ENCODE peak calls at places on chromosomes 13 and 19, in nine cellular contexts. One of them, this sample, is unnamed.

GRCh38 chr19:29365836-29366417 is 153.0 kb upstream of the UQCRFS1 start:
- DNase-seq in neural crest cell: no peak
- DNase-seq in body of pancreas: no peak
- DNase-seq in stimulated activated CD4-positive, alpha-beta T cell treated with anti-CD3 and anti-CD28 coated beads, TNF-alpha, amount 100 ng/mL, for 24 hours: no peak
- DNase-seq in activated CD8-positive, alpha-beta memory T cell treated with anti-CD3 and anti-CD28 coated beads, Interleukin-2, amount 10 ng/mL, durations not matched to agents 7 days and 5 days: no peak
- DNase-seq in HCT116: no peak
- DNase-seq in stimulated activated naive B cell treated with anti-CD40 and anti-IgM and Interleukin-4, amounts not matched to agents 10 μg/mL and 1 μg/mL and 100 μg/mL, for 72 hours: no peak
- DNase-seq in osteocyte: peak; percentile 70
- DNase-seq in EL: no peak
- DNase-seq in this sample: no peak

GRCh38 chr13:86559915-86560314 is 760.7 kb upstream of the SLITRK6 start:
- DNase-seq in stimulated activated CD4-positive, alpha-beta T cell treated with anti-CD3 and anti-CD28 coated beads, TNF-alpha, amount 100 ng/mL, for 24 hours: no peak
- DNase-seq in osteocyte: no peak
- DNase-seq in stimulated activated naive B cell treated with anti-CD40 and anti-IgM and Interleukin-4, amounts not matched to agents 10 μg/mL and 1 μg/mL and 100 μg/mL, for 72 hours: no peak
- DNase-seq in neural crest cell: no peak
- DNase-seq in body of pancreas: no peak
- DNase-seq in HCT116: no peak
- DNase-seq in EL: no peak
- DNase-seq in activated CD8-positive, alpha-beta memory T cell treated with anti-CD3 and anti-CD28 coated beads, Interleukin-2, amount 10 ng/mL, durations not matched to agents 7 days and 5 days: no peak
- DNase-seq in this sample: no peak

GRCh38 chr19:41427647-41428480 is 690 bp upstream of the B3GNT8 start:
- DNase-seq in stimulated activated CD4-positive, alpha-beta T cell treated with anti-CD3 and anti-CD28 coated beads, TNF-alpha, amount 100 ng/mL, for 24 hours: no peak
- DNase-seq in EL: peak; percentile 10
- DNase-seq in osteocyte: no peak
- DNase-seq in HCT116: no peak
- DNase-seq in stimulated activated naive B cell treated with anti-CD40 and anti-IgM and Interleukin-4, amounts not matched to agents 10 μg/mL and 1 μg/mL and 100 μg/mL, for 72 hours: no peak
- DNase-seq in activated CD8-positive, alpha-beta memory T cell treated with anti-CD3 and anti-CD28 coated beads, Interleukin-2, amount 10 ng/mL, durations not matched to agents 7 days and 5 days: peak; percentile 73
- DNase-seq in neural crest cell: no peak
- DNase-seq in body of pancreas: peak; percentile 56
- DNase-seq in this sample: peak; percentile 75

GRCh38 chr13:69296130-69296529 is 811.5 kb upstream of the ATXN8OS start:
- DNase-seq in body of pancreas: no peak
- DNase-seq in activated CD8-positive, alpha-beta memory T cell treated with anti-CD3 and anti-CD28 coated beads, Interleukin-2, amount 10 ng/mL, durations not matched to agents 7 days and 5 days: no peak
- DNase-seq in neural crest cell: no peak
- DNase-seq in stimulated activated naive B cell treated with anti-CD40 and anti-IgM and Interleukin-4, amounts not matched to agents 10 μg/mL and 1 μg/mL and 100 μg/mL, for 72 hours: no peak
- DNase-seq in osteocyte: no peak
- DNase-seq in EL: no peak
- DNase-seq in stimulated activated CD4-positive, alpha-beta T cell treated with anti-CD3 and anti-CD28 coated beads, TNF-alpha, amount 100 ng/mL, for 24 hours: no peak
- DNase-seq in HCT116: no peak
- DNase-seq in this sample: no peak

GRCh38 chr13:90447735-90448103 is 899.8 kb upstream of the MIR17HG start:
- DNase-seq in activated CD8-positive, alpha-beta memory T cell treated with anti-CD3 and anti-CD28 coated beads, Interleukin-2, amount 10 ng/mL, durations not matched to agents 7 days and 5 days: no peak
- DNase-seq in osteocyte: no peak
- DNase-seq in EL: peak; percentile 84
- DNase-seq in stimulated activated naive B cell treated with anti-CD40 and anti-IgM and Interleukin-4, amounts not matched to agents 10 μg/mL and 1 μg/mL and 100 μg/mL, for 72 hours: no peak
- DNase-seq in stimulated activated CD4-positive, alpha-beta T cell treated with anti-CD3 and anti-CD28 coated beads, TNF-alpha, amount 100 ng/mL, for 24 hours: no peak
- DNase-seq in neural crest cell: no peak
- DNase-seq in HCT116: peak; percentile 1
- DNase-seq in body of pancreas: no peak
- DNase-seq in this sample: no peak

GRCh38 chr19:55149078-55150003 is at the start of gene TNNT1:
- DNase-seq in neural crest cell: no peak
- DNase-seq in EL: peak; percentile 50
- DNase-seq in osteocyte: no peak
- DNase-seq in HCT116: no peak
- DNase-seq in stimulated activated naive B cell treated with anti-CD40 and anti-IgM and Interleukin-4, amounts not matched to agents 10 μg/mL and 1 μg/mL and 100 μg/mL, for 72 hours: no peak
- DNase-seq in body of pancreas: no peak
- DNase-seq in activated CD8-positive, alpha-beta memory T cell treated with anti-CD3 and anti-CD28 coated beads, Interleukin-2, amount 10 ng/mL, durations not matched to agents 7 days and 5 days: no peak
- DNase-seq in stimulated activated CD4-positive, alpha-beta T cell treated with anti-CD3 and anti-CD28 coated beads, TNF-alpha, amount 100 ng/mL, for 24 hours: no peak
- DNase-seq in this sample: no peak

GRCh38 chr13:25288966-25289365 is 1.7 kb upstream of the MTMR6 start:
- DNase-seq in osteocyte: no peak
- DNase-seq in HCT116: no peak
- DNase-seq in stimulated activated CD4-positive, alpha-beta T cell treated with anti-CD3 and anti-CD28 coated beads, TNF-alpha, amount 100 ng/mL, for 24 hours: no peak
- DNase-seq in stimulated activated naive B cell treated with anti-CD40 and anti-IgM and Interleukin-4, amounts not matched to agents 10 μg/mL and 1 μg/mL and 100 μg/mL, for 72 hours: no peak
- DNase-seq in EL: no peak
- DNase-seq in neural crest cell: no peak
- DNase-seq in body of pancreas: no peak
- DNase-seq in activated CD8-positive, alpha-beta memory T cell treated with anti-CD3 and anti-CD28 coated beads, Interleukin-2, amount 10 ng/mL, durations not matched to agents 7 days and 5 days: no peak
- DNase-seq in this sample: no peak

GRCh38 chr19:46254776-46255175 is 25.2 kb downstream of the IGFL1 start:
- DNase-seq in EL: no peak
- DNase-seq in activated CD8-positive, alpha-beta memory T cell treated with anti-CD3 and anti-CD28 coated beads, Interleukin-2, amount 10 ng/mL, durations not matched to agents 7 days and 5 days: no peak
- DNase-seq in body of pancreas: no peak
- DNase-seq in HCT116: no peak
- DNase-seq in stimulated activated CD4-positive, alpha-beta T cell treated with anti-CD3 and anti-CD28 coated beads, TNF-alpha, amount 100 ng/mL, for 24 hours: no peak
- DNase-seq in stimulated activated naive B cell treated with anti-CD40 and anti-IgM and Interleukin-4, amounts not matched to agents 10 μg/mL and 1 μg/mL and 100 μg/mL, for 72 hours: no peak
- DNase-seq in neural crest cell: no peak
- DNase-seq in osteocyte: no peak
- DNase-seq in this sample: no peak

GRCh38 chr19:41433171-41433570 is 6.0 kb upstream of the B3GNT8 start:
- DNase-seq in stimulated activated naive B cell treated with anti-CD40 and anti-IgM and Interleukin-4, amounts not matched to agents 10 μg/mL and 1 μg/mL and 100 μg/mL, for 72 hours: no peak
- DNase-seq in neural crest cell: no peak
- DNase-seq in activated CD8-positive, alpha-beta memory T cell treated with anti-CD3 and anti-CD28 coated beads, Interleukin-2, amount 10 ng/mL, durations not matched to agents 7 days and 5 days: no peak
- DNase-seq in stimulated activated CD4-positive, alpha-beta T cell treated with anti-CD3 and anti-CD28 coated beads, TNF-alpha, amount 100 ng/mL, for 24 hours: no peak
- DNase-seq in osteocyte: no peak
- DNase-seq in EL: no peak
- DNase-seq in HCT116: no peak
- DNase-seq in body of pancreas: no peak
- DNase-seq in this sample: no peak

GRCh38 chr13:75417647-75418046 is 64.3 kb downstream of the TBC1D4 start:
- DNase-seq in stimulated activated CD4-positive, alpha-beta T cell treated with anti-CD3 and anti-CD28 coated beads, TNF-alpha, amount 100 ng/mL, for 24 hours: no peak
- DNase-seq in stimulated activated naive B cell treated with anti-CD40 and anti-IgM and Interleukin-4, amounts not matched to agents 10 μg/mL and 1 μg/mL and 100 μg/mL, for 72 hours: no peak
- DNase-seq in neural crest cell: no peak
- DNase-seq in osteocyte: no peak
- DNase-seq in EL: no peak
- DNase-seq in HCT116: no peak
- DNase-seq in activated CD8-positive, alpha-beta memory T cell treated with anti-CD3 and anti-CD28 coated beads, Interleukin-2, amount 10 ng/mL, durations not matched to agents 7 days and 5 days: no peak
- DNase-seq in body of pancreas: no peak
- DNase-seq in this sample: no peak

GRCh38 chr13:98445340-98446233 is 131.3 kb downstream of the STK24 start:
- DNase-seq in stimulated activated naive B cell treated with anti-CD40 and anti-IgM and Interleukin-4, amounts not matched to agents 10 μg/mL and 1 μg/mL and 100 μg/mL, for 72 hours: peak; percentile 52
- DNase-seq in activated CD8-positive, alpha-beta memory T cell treated with anti-CD3 and anti-CD28 coated beads, Interleukin-2, amount 10 ng/mL, durations not matched to agents 7 days and 5 days: peak; percentile 84
- DNase-seq in EL: peak; percentile 65
- DNase-seq in HCT116: peak; percentile 41
- DNase-seq in osteocyte: peak; percentile 89
- DNase-seq in stimulated activated CD4-positive, alpha-beta T cell treated with anti-CD3 and anti-CD28 coated beads, TNF-alpha, amount 100 ng/mL, for 24 hours: peak; percentile 57
- DNase-seq in neural crest cell: peak; percentile 70
- DNase-seq in body of pancreas: peak; percentile 70
- DNase-seq in this sample: peak; percentile 74

GRCh38 chr19:51546650-51547396 is 15.4 kb upstream of the SIGLEC6 start:
- DNase-seq in HCT116: no peak
- DNase-seq in body of pancreas: no peak
- DNase-seq in osteocyte: no peak
- DNase-seq in stimulated activated CD4-positive, alpha-beta T cell treated with anti-CD3 and anti-CD28 coated beads, TNF-alpha, amount 100 ng/mL, for 24 hours: no peak
- DNase-seq in activated CD8-positive, alpha-beta memory T cell treated with anti-CD3 and anti-CD28 coated beads, Interleukin-2, amount 10 ng/mL, durations not matched to agents 7 days and 5 days: peak; percentile 55
- DNase-seq in EL: peak; percentile 57
- DNase-seq in neural crest cell: no peak
- DNase-seq in stimulated activated naive B cell treated with anti-CD40 and anti-IgM and Interleukin-4, amounts not matched to agents 10 μg/mL and 1 μg/mL and 100 μg/mL, for 72 hours: peak; percentile 31
- DNase-seq in this sample: no peak

GRCh38 chr13:102620512-102620911 is 23.7 kb downstream of the TPP2 start:
- DNase-seq in stimulated activated CD4-positive, alpha-beta T cell treated with anti-CD3 and anti-CD28 coated beads, TNF-alpha, amount 100 ng/mL, for 24 hours: no peak
- DNase-seq in neural crest cell: no peak
- DNase-seq in EL: no peak
- DNase-seq in HCT116: no peak
- DNase-seq in stimulated activated naive B cell treated with anti-CD40 and anti-IgM and Interleukin-4, amounts not matched to agents 10 μg/mL and 1 μg/mL and 100 μg/mL, for 72 hours: no peak
- DNase-seq in activated CD8-positive, alpha-beta memory T cell treated with anti-CD3 and anti-CD28 coated beads, Interleukin-2, amount 10 ng/mL, durations not matched to agents 7 days and 5 days: no peak
- DNase-seq in body of pancreas: no peak
- DNase-seq in osteocyte: no peak
- DNase-seq in this sample: no peak

GRCh38 chr19:3270908-3271307 is 46.4 kb downstream of the CELF5 start:
- DNase-seq in neural crest cell: peak; percentile 62
- DNase-seq in stimulated activated naive B cell treated with anti-CD40 and anti-IgM and Interleukin-4, amounts not matched to agents 10 μg/mL and 1 μg/mL and 100 μg/mL, for 72 hours: no peak
- DNase-seq in body of pancreas: peak; percentile 39
- DNase-seq in EL: peak; percentile 49
- DNase-seq in HCT116: peak; percentile 26
- DNase-seq in osteocyte: no peak
- DNase-seq in stimulated activated CD4-positive, alpha-beta T cell treated with anti-CD3 and anti-CD28 coated beads, TNF-alpha, amount 100 ng/mL, for 24 hours: peak; percentile 29
- DNase-seq in activated CD8-positive, alpha-beta memory T cell treated with anti-CD3 and anti-CD28 coated beads, Interleukin-2, amount 10 ng/mL, durations not matched to agents 7 days and 5 days: peak; percentile 62
- DNase-seq in this sample: no peak

GRCh38 chr13:97344250-97345175 is 89.5 kb upstream of the RAP2A start:
- DNase-seq in body of pancreas: peak; percentile 60
- DNase-seq in EL: peak; percentile 69
- DNase-seq in activated CD8-positive, alpha-beta memory T cell treated with anti-CD3 and anti-CD28 coated beads, Interleukin-2, amount 10 ng/mL, durations not matched to agents 7 days and 5 days: peak; percentile 63
- DNase-seq in HCT116: peak; percentile 49
- DNase-seq in osteocyte: no peak
- DNase-seq in stimulated activated CD4-positive, alpha-beta T cell treated with anti-CD3 and anti-CD28 coated beads, TNF-alpha, amount 100 ng/mL, for 24 hours: peak; percentile 22
- DNase-seq in neural crest cell: peak; percentile 36
- DNase-seq in stimulated activated naive B cell treated with anti-CD40 and anti-IgM and Interleukin-4, amounts not matched to agents 10 μg/mL and 1 μg/mL and 100 μg/mL, for 72 hours: no peak
- DNase-seq in this sample: no peak

GRCh38 chr13:19927117-19927734 is 31.3 kb upstream of the ZMYM2 start:
- DNase-seq in EL: peak; percentile 18
- DNase-seq in HCT116: peak; percentile 62
- DNase-seq in body of pancreas: no peak
- DNase-seq in stimulated activated naive B cell treated with anti-CD40 and anti-IgM and Interleukin-4, amounts not matched to agents 10 μg/mL and 1 μg/mL and 100 μg/mL, for 72 hours: no peak
- DNase-seq in stimulated activated CD4-positive, alpha-beta T cell treated with anti-CD3 and anti-CD28 coated beads, TNF-alpha, amount 100 ng/mL, for 24 hours: no peak
- DNase-seq in activated CD8-positive, alpha-beta memory T cell treated with anti-CD3 and anti-CD28 coated beads, Interleukin-2, amount 10 ng/mL, durations not matched to agents 7 days and 5 days: no peak
- DNase-seq in neural crest cell: no peak
- DNase-seq in osteocyte: no peak
- DNase-seq in this sample: no peak